ENCODE peak calls at places on chromosomes 13 and 19, in eight cellular contexts. B, T, O, L, M, D, N and S are unnamed samples.

GRCh38 chr13:60838581-60838980 is 441.6 kb downstream of the TDRD3 start:
- DNase-seq in B (no peak), T (no peak), O (peak; percentile 3), L (no peak), M (no peak), D (no peak), N (no peak), S (no peak)

GRCh38 chr13:52779028-52779612 is 39.5 kb upstream of the CNMD start:
- DNase-seq in B (no peak), T (no peak), O (no peak), L (no peak), M (no peak), D (no peak), N (no peak), S (no peak)

GRCh38 chr13:97566907-97567306 is 132.9 kb downstream of the RAP2A start:
- DNase-seq in B (no peak), T (no peak), O (no peak), L (no peak), M (no peak), D (no peak), N (no peak), S (no peak)

GRCh38 chr13:30857018-30857417 is 49.1 kb upstream of the MEDAG start:
- DNase-seq in B (no peak), T (no peak), O (no peak), L (no peak), M (no peak), D (no peak), N (no peak), S (no peak)

GRCh38 chr13:85366759-85367417 is 432.3 kb downstream of the SLITRK6 start:
- DNase-seq in B (no peak), T (no peak), O (peak; percentile 17), L (no peak), M (no peak), D (no peak), N (no peak), S (no peak)

GRCh38 chr13:87384099-87384498 is 287.1 kb upstream of the SLITRK5 start:
- DNase-seq in B (no peak), T (no peak), O (no peak), L (no peak), M (no peak), D (no peak), N (no peak), S (no peak)

GRCh38 chr19:7366701-7367420 is 18.1 kb downstream of the ARHGEF18 start:
- DNase-seq in B (peak; percentile 45), T (no peak), O (peak; percentile 43), L (no peak), M (no peak), D (peak; percentile 24), N (no peak), S (peak; percentile 80)

GRCh38 chr13:23790591-23791170 is 98.5 kb downstream of the MIPEP start:
- DNase-seq in B (no peak), T (no peak), O (peak; percentile 96), L (no peak), M (no peak), D (no peak), N (no peak), S (no peak)

GRCh38 chr13:22618002-22618401 is 562.8 kb upstream of the SGCG start:
- DNase-seq in B (no peak), T (no peak), O (no peak), L (no peak), M (no peak), D (no peak), N (no peak), S (no peak)

GRCh38 chr19:35740108-35740422 is 2.2 kb downstream of the IGFLR1 start:
- DNase-seq in B (no peak), T (no peak), O (no peak), L (no peak), M (no peak), D (no peak), N (no peak), S (no peak)

GRCh38 chr13:39888865-39889810 is 233.7 kb downstream of the COG6 start:
- DNase-seq in B (no peak), T (no peak), O (peak; percentile 39), L (no peak), M (no peak), D (no peak), N (no peak), S (no peak)

GRCh38 chr13:75547917-75548316 is 1.7 kb upstream of the UCHL3 start:
- DNase-seq in B (no peak), T (no peak), O (peak; percentile 78), L (no peak), M (no peak), D (no peak), N (no peak), S (no peak)

GRCh38 chr13:79226250-79226649 is 179.8 kb downstream of the RBM26 start:
- DNase-seq in B (no peak), T (no peak), O (no peak), L (no peak), M (no peak), D (no peak), N (no peak), S (no peak)

GRCh38 chr13:21060063-21060826 is 1.1 kb downstream of the LATS2 start:
- DNase-seq in B (peak; percentile 30), T (peak; percentile 39), O (peak; percentile 57), L (no peak), M (no peak), D (peak; percentile 10), N (no peak), S (peak; percentile 47)

GRCh38 chr13:48738261-48738755 is 84.6 kb downstream of the CYSLTR2 start:
- DNase-seq in B (no peak), T (no peak), O (no peak), L (no peak), M (no peak), D (no peak), N (no peak), S (no peak)

GRCh38 chr13:80259159-80259558 is 81.8 kb downstream of the SPRY2 start:
- DNase-seq in B (no peak), T (no peak), O (no peak), L (no peak), M (no peak), D (no peak), N (no peak), S (no peak)

GRCh38 chr19:16259385-16260159 is 61.9 kb downstream of the AP1M1 start:
- DNase-seq in B (no peak), T (no peak), O (no peak), L (no peak), M (no peak), D (no peak), N (peak; percentile 56), S (peak; percentile 73)

GRCh38 chr13:27403727-27404385 is 20.6 kb upstream of the GTF3A start:
- DNase-seq in B (no peak), T (no peak), O (no peak), L (no peak), M (no peak), D (no peak), N (no peak), S (no peak)

GRCh38 chr19:1020868-1021425 is at the start of gene TMEM259:
- DNase-seq in B (peak; percentile 96), T (peak; percentile 95), O (peak; percentile 96), L (peak; percentile 94), M (peak; percentile 96), D (peak; percentile 98), N (peak; percentile 99), S (peak; percentile 98)

GRCh38 chr19:10146142-10146541 is 26.4 kb upstream of the EIF3G start:
- DNase-seq in B (no peak), T (no peak), O (no peak), L (no peak), M (no peak), D (no peak), N (no peak), S (no peak)

GRCh38 chr19:5298502-5298901 is 42.1 kb downstream of the PTPRS start:
- DNase-seq in B (peak; percentile 81), T (no peak), O (no peak), L (no peak), M (no peak), D (no peak), N (no peak), S (no peak)

GRCh38 chr13:113417008-113417735 is 36.1 kb downstream of the ADPRHL1 start:
- DNase-seq in B (no peak), T (no peak), O (no peak), L (no peak), M (no peak), D (no peak), N (no peak), S (no peak)

GRCh38 chr13:85170372-85170771 is 628.8 kb downstream of the SLITRK6 start:
- DNase-seq in B (no peak), T (no peak), O (no peak), L (no peak), M (no peak), D (no peak), N (no peak), S (no peak)

GRCh38 chr19:36489920-36490415 is 607 bp upstream of the ZNF566 start:
- DNase-seq in B (peak; percentile 86), T (no peak), O (peak; percentile 96), L (peak; percentile 50), M (peak; percentile 69), D (peak; percentile 76), N (peak; percentile 49), S (peak; percentile 83)

GRCh38 chr19:13813147-13813546 is 17.9 kb downstream of the ZSWIM4 start:
- DNase-seq in B (no peak), T (no peak), O (no peak), L (no peak), M (no peak), D (no peak), N (no peak), S (no peak)

GRCh38 chr13:112061367-112062046 is 5.4 kb upstream of the SOX1 start:
- DNase-seq in B (no peak), T (no peak), O (no peak), L (no peak), M (no peak), D (no peak), N (no peak), S (no peak)

GRCh38 chr13:40102854-40103253 is 447.4 kb downstream of the COG6 start:
- DNase-seq in B (peak; percentile 68), T (no peak), O (peak; percentile 98), L (peak; percentile 98), M (peak; percentile 84), D (peak; percentile 84), N (no peak), S (no peak)

GRCh38 chr19:39951065-39951650 is 16.7 kb upstream of the FCGBP start:
- DNase-seq in B (no peak), T (no peak), O (no peak), L (no peak), M (no peak), D (no peak), N (no peak), S (no peak)

GRCh38 chr19:43781630-43782310 is 997 bp upstream of the KCNN4 start:
- DNase-seq in B (no peak), T (no peak), O (no peak), L (peak; percentile 63), M (no peak), D (no peak), N (no peak), S (no peak)

GRCh38 chr19:32676186-32676894 is 692 bp downstream of the RGS9BP start:
- DNase-seq in B (no peak), T (peak; percentile 28), O (no peak), L (no peak), M (peak; percentile 10), D (peak; percentile 23), N (no peak), S (peak; percentile 40)

GRCh38 chr19:18170714-18171255 is 2.8 kb upstream of the IFI30 start:
- DNase-seq in B (no peak), T (no peak), O (no peak), L (no peak), M (no peak), D (no peak), N (no peak), S (peak; percentile 85)

GRCh38 chr13:110664074-110664473 is 41.8 kb downstream of the CARS2 start:
- DNase-seq in B (no peak), T (no peak), O (no peak), L (no peak), M (no peak), D (no peak), N (no peak), S (no peak)

GRCh38 chr13:111955412-111955769 is 111.6 kb upstream of the SOX1 start:
- DNase-seq in B (no peak), T (no peak), O (no peak), L (no peak), M (no peak), D (no peak), N (no peak), S (no peak)

GRCh38 chr19:5254944-5255343 is 85.7 kb downstream of the PTPRS start:
- DNase-seq in B (no peak), T (no peak), O (no peak), L (no peak), M (no peak), D (no peak), N (no peak), S (no peak)